ENCODE peak calls at places on chromosomes 2 and 18, in four cellular contexts. G is HFF-Myc; N is ovary; W is CD4-positive, alpha-beta T cell. P is an unnamed sample.

GRCh38 chr2:228613133-228613532 is 431.6 kb upstream of the SPHKAP start:
- DNase-seq in N (no peak), G (peak), W (no peak), P (no peak)

GRCh38 chr2:1546023-1546591 is 132.8 kb downstream of the TPO start:
- DNase-seq in W (no peak), G (no peak), N (peak), P (no peak)

GRCh38 chr18:9017900-9018217 is 84.6 kb upstream of the NDUFV2 start:
- DNase-seq in G (no peak), W (no peak), N (no peak), P (no peak)

GRCh38 chr2:225678792-225679191 is 279.3 kb downstream of the NYAP2 start:
- DNase-seq in W (no peak), G (no peak), N (no peak), P (no peak)

GRCh38 chr2:39202639-39203369 is 41.0 kb downstream of the CDKL4 start:
- DNase-seq in W (no peak), G (peak), N (no peak), P (no peak)

GRCh38 chr2:190947139-190947538 is 66.5 kb downstream of the GLS start:
- DNase-seq in W (no peak), G (no peak), N (no peak), P (no peak)

GRCh38 chr2:157258520-157259326 is 1.2 kb downstream of the GALNT5 start:
- DNase-seq in W (no peak), N (no peak), G (no peak), P (no peak)

GRCh38 chr2:25805987-25806386 is 72.3 kb downstream of the ASXL2 start:
- DNase-seq in G (no peak), W (no peak), N (no peak), P (no peak)

GRCh38 chr2:127961729-127962128 is 66.1 kb downstream of the SAP130 start:
- DNase-seq in W (no peak), G (no peak), N (no peak), P (no peak)

GRCh38 chr2:232437130-232437620 is 18.8 kb upstream of the ALPI start:
- DNase-seq in N (no peak), G (no peak), W (no peak), P (no peak)

GRCh38 chr2:19614066-19614465 is 255.6 kb upstream of the OSR1 start:
- DNase-seq in W (no peak), N (no peak), G (no peak), P (no peak)

GRCh38 chr2:46459694-46460093 is 19.7 kb upstream of the TMEM247 start:
- DNase-seq in W (no peak), G (no peak), N (no peak), P (no peak)

GRCh38 chr2:45067859-45068642 is 58.8 kb upstream of the SIX2 start:
- DNase-seq in W (no peak), N (no peak), G (no peak), P (no peak)

GRCh38 chr18:32906506-32907214 is 133.8 kb upstream of the KLHL14 start:
- DNase-seq in N (no peak), W (no peak), G (no peak), P (no peak)

GRCh38 chr18:67154979-67155378 is 361.5 kb downstream of the DSEL start:
- DNase-seq in G (no peak), N (no peak), W (no peak), P (no peak)

GRCh38 chr2:40087434-40087833 is 308.4 kb upstream of the THUMPD2 start:
- DNase-seq in W (no peak), G (no peak), N (no peak), P (no peak)

GRCh38 chr18:23032030-23032582 is 99.0 kb downstream of the RBBP8 start:
- DNase-seq in G (no peak), N (no peak), W (no peak), P (no peak)

GRCh38 chr2:155810411-155810810 is 522.1 kb downstream of the NR4A2 start:
- DNase-seq in G (no peak), W (no peak), N (no peak), P (no peak)

GRCh38 chr2:155815275-155815674 is 517.2 kb downstream of the NR4A2 start:
- DNase-seq in N (no peak), G (no peak), W (no peak), P (no peak)

DNA sequence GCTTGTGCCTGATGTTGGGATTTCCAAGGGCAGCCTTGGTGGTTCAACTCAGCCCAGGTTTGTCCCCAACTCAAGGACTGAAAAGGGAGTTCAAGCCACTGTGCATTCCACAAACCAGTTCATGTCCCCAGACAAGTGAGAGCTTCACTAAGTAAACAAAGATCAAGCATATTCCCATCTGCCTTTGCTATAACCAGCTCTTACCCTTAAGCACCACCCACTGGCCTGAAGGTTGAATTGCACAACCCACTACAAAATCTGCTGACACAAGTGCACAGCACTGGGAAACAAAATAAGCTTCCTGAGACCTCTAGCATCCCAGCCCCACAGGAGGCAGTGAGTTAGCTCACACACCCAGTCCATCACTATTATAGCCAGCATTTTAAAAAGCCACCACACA is 516.7 kb downstream of the NR4A2 start:
- DNase-seq in G (no peak), N (no peak), W (no peak), P (peak)
- TF ChIP-seq CTCF in G (no peak), N (no peak), W (no peak), P (peak)

DNA sequence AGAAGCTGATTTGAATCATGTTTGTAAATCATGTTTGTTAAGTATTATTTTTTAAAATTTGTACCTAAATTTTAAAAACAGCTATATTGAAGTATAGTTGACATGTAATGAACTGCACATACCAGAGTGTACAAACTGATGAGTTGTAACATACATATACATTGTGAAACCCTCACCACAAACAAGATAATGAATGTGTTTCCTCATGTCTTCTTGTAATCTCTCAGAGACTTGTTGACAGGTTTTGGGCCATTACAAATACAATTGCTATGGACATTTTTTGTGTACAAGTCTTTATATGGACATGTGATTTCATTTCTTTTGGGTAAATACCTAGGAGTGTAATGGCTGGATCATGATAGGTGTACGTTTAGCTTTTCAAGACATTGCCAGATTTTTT is 21.5 kb downstream of the WDR43 start:
- DNase-seq in W (no peak), G (no peak), N (no peak), P (no peak)
- TF ChIP-seq CTCF in W (no peak), G (no peak), N (no peak), P (no peak)

DNA sequence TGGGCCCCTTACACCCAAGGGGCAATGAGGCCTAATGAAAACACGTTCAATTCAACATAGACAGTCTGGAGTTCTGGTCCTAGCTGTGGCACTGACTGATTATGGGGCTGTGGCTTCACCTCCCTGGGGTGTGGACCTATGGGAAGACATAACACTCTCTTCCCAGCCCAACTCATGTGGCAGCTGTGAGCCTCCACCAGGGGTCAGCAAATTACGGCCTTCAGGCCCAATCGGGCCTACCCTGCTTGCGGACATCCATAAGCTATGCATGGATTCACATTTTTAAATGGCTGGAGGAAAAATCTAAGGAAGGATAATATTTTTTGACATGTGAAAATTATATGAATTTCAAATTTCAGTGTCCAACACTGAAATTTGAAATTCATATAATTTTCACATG is 101.3 kb downstream of the LOXHD1 start:
- DNase-seq in G (no peak), N (no peak), W (no peak), P (no peak)
- TF ChIP-seq CTCF in G (peak), N (no peak), W (peak), P (peak)

GRCh38 chr2:174694196-174694878 is 69.9 kb downstream of the CHRNA1 start:
- DNase-seq in G (no peak), N (no peak), W (no peak), P (no peak)

GRCh38 chr2:174694920-174695319 is 69.4 kb downstream of the CHRNA1 start:
- DNase-seq in N (no peak), G (no peak), W (no peak), P (no peak)

GRCh38 chr2:174692256-174692830 is 71.9 kb downstream of the CHRNA1 start:
- DNase-seq in W (no peak), G (no peak), N (no peak), P (no peak)

GRCh38 chr2:174691203-174691779 is 73.0 kb downstream of the CHRNA1 start:
- DNase-seq in W (no peak), N (no peak), G (no peak), P (no peak)

GRCh38 chr2:174693344-174693743 is 70.9 kb downstream of the CHRNA1 start:
- DNase-seq in W (no peak), N (no peak), G (no peak), P (no peak)
- TF ChIP-seq CTCF in W (no peak), N (no peak), G (no peak), P (no peak)

GRCh38 chr2:179238027-179238426 is 26.6 kb downstream of the SESTD1 start:
- DNase-seq in N (no peak), W (no peak), G (no peak), P (no peak)

GRCh38 chr2:179239838-179240237 is 24.8 kb downstream of the SESTD1 start:
- DNase-seq in G (no peak), N (no peak), W (no peak), P (no peak)

GRCh38 chr2:179239194-179239593 is 25.4 kb downstream of the SESTD1 start:
- DNase-seq in G (no peak), N (no peak), W (no peak), P (no peak)

GRCh38 chr2:179243046-179243445 is 21.6 kb downstream of the SESTD1 start:
- DNase-seq in G (no peak), W (no peak), N (no peak), P (no peak)

DNA sequence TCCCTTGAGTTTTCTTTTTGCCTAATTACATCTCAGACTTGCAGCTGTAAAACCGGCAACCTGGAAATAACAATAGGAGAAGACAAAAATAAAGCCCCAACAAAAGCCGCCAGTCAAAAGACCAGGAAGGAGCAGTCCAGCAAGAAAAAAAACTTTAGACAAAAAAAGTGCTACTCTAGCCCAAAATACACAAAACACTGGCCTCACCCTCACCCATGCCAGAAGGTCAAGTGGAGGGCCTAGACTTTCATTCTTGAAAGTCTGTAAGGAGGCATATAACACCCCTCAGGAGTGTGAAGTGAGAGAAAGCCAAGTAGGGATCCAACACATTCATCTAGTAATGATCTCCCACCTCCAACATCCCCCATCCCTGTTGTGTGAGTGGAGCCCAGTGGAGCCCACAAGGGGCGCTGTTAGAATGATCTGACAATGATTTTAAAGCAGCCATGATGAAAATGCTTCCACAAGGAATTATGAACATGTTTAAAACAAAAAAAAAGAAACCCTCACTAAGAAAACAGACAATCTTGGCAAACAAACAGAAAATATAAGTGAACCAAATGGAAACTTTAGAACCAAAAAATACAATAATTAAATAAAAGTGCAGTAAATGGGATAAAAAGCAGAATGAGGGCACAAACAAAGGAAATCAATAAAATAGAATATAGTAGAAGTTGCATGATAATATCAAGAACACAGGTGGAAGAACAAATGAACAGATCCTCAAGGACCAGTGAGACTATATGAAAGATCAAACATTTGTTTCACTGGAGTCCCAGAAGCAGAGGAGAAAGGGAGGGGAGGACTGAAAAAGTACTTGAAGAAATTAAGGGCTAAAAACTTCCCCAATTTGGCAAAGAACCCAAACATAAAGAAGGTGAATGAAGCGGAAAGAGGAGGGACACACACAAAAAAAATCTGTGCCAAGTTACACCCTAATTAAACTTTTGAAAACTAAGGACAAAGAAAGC is 23.9 kb downstream of the SESTD1 start:
- DNase-seq in G (no peak), W (no peak), N (no peak), P (no peak)
- TF ChIP-seq CTCF in G (peak), W (no peak), N (no peak), P (no peak)

GRCh38 chr2:74884866-74885265 is 50.9 kb downstream of the HK2 start:
- DNase-seq in W (no peak), G (no peak), N (no peak), P (no peak)
- TF ChIP-seq CTCF in W (no peak), G (no peak), N (no peak), P (no peak)

GRCh38 chr2:230494980-230495379 is 79.0 kb downstream of the SP100 start:
- DNase-seq in G (no peak), N (no peak), W (no peak), P (no peak)
- TF ChIP-seq CTCF in G (no peak), N (no peak), W (no peak), P (no peak)